ENCODE peak calls at places on chromosome 1, in six cellular contexts. One of them, this sample, is unnamed.

GRCh38 chr1:31135973-31136600 is 70.6 kb upstream of the PUM1 start:
- DNase-seq in K562: no peak
- DNase-seq in GM12878: no peak
- DNase-seq in HepG2: no peak
- DNase-seq in H1: no peak
- DNase-seq in GM12891: no peak
- DNase-seq in this sample: no peak

GRCh38 chr1:7481194-7481593 is 289.9 kb upstream of the VAMP3 start:
- DNase-seq in GM12891: no peak
- DNase-seq in K562: no peak
- DNase-seq in HepG2: no peak
- DNase-seq in H1: no peak
- DNase-seq in GM12878: no peak
- DNase-seq in this sample: no peak

GRCh38 chr1:169869426-169869825 is 24.3 kb downstream of the SCYL3 start:
- DNase-seq in H1: no peak
- DNase-seq in GM12878: no peak
- DNase-seq in HepG2: no peak
- DNase-seq in K562: no peak
- DNase-seq in GM12891: no peak
- DNase-seq in this sample: no peak

GRCh38 chr1:115925511-115925910 is 50.8 kb upstream of the SLC22A15 start:
- DNase-seq in HepG2: no peak
- DNase-seq in GM12878: no peak
- DNase-seq in GM12891: no peak
- DNase-seq in H1: no peak
- DNase-seq in K562: no peak
- DNase-seq in this sample: no peak

GRCh38 chr1:79773385-79773784 is 766.9 kb upstream of the ADGRL4 start:
- DNase-seq in GM12891: no peak
- DNase-seq in HepG2: no peak
- DNase-seq in K562: no peak
- DNase-seq in GM12878: no peak
- DNase-seq in H1: no peak
- DNase-seq in this sample: no peak

GRCh38 chr1:107171378-107171777 is 30.5 kb downstream of the NTNG1 start:
- DNase-seq in H1: no peak
- DNase-seq in K562: no peak
- DNase-seq in GM12891: no peak
- DNase-seq in GM12878: no peak
- DNase-seq in HepG2: no peak
- DNase-seq in this sample: no peak

GRCh38 chr1:146007048-146007784 is 10.8 kb upstream of the TXNIP start:
- DNase-seq in GM12878: peak
- DNase-seq in H1: peak
- DNase-seq in K562: peak
- DNase-seq in GM12891: peak
- DNase-seq in HepG2: peak
- DNase-seq in this sample: peak

GRCh38 chr1:85258536-85259117 is 835 bp downstream of the C1orf52 start:
- DNase-seq in GM12891: no peak
- DNase-seq in HepG2: no peak
- DNase-seq in GM12878: no peak
- DNase-seq in H1: no peak
- DNase-seq in K562: no peak
- DNase-seq in this sample: no peak

GRCh38 chr1:119582801-119583200 is 65.3 kb downstream of the ZNF697 start:
- DNase-seq in H1: peak
- DNase-seq in GM12878: no peak
- DNase-seq in K562: peak
- DNase-seq in GM12891: no peak
- DNase-seq in HepG2: peak
- DNase-seq in this sample: no peak

GRCh38 chr1:225651872-225652725 is 824 bp downstream of the ENAH start:
- DNase-seq in K562: no peak
- DNase-seq in GM12878: no peak
- DNase-seq in HepG2: peak
- DNase-seq in GM12891: no peak
- DNase-seq in H1: peak
- DNase-seq in this sample: no peak

GRCh38 chr1:161885013-161885412 is 118.9 kb downstream of the ATF6 start:
- DNase-seq in K562: no peak
- DNase-seq in HepG2: no peak
- DNase-seq in GM12878: no peak
- DNase-seq in H1: no peak
- DNase-seq in GM12891: no peak
- DNase-seq in this sample: no peak

GRCh38 chr1:154306151-154306550 is 14.7 kb upstream of the AQP10 start:
- DNase-seq in HepG2: no peak
- DNase-seq in K562: no peak
- DNase-seq in GM12878: no peak
- DNase-seq in H1: no peak
- DNase-seq in GM12891: no peak
- DNase-seq in this sample: no peak

GRCh38 chr1:206873603-206874188 is 8.3 kb downstream of the IL20 start:
- DNase-seq in K562: no peak
- DNase-seq in H1: no peak
- DNase-seq in GM12891: no peak
- DNase-seq in GM12878: no peak
- DNase-seq in HepG2: no peak
- DNase-seq in this sample: no peak

GRCh38 chr1:232589809-232590741 is 39.9 kb downstream of the SIPA1L2 start:
- DNase-seq in K562: no peak
- DNase-seq in H1: no peak
- DNase-seq in GM12878: no peak
- DNase-seq in HepG2: no peak
- DNase-seq in GM12891: no peak
- DNase-seq in this sample: no peak

GRCh38 chr1:9823943-9824701 is at the start of gene CLSTN1:
- DNase-seq in K562: peak
- DNase-seq in GM12891: peak
- DNase-seq in HepG2: peak
- DNase-seq in H1: peak
- DNase-seq in GM12878: peak
- DNase-seq in this sample: peak

DNA sequence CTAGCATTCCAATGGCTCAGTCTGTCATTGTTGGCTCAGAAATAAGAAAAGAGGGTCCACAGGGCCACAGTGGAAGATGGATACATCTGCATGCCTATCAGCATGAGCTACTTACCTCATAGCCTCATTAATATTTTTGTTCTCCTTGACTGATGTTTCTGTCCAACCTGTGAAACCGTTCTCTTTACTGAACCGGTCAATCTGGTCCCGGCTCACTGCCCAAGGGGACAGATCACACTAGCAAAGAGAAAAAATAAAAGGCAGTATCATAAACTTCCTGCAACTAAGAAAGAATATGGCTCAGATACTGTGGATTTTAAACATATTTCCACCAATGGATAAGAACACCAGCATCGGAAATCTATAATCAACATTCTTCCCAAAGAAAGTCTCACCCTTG is 4.7 kb downstream of the RAB29 start:
- DNase-seq in GM12878: no peak
- DNase-seq in GM12891: no peak
- DNase-seq in HepG2: no peak
- DNase-seq in H1: no peak
- DNase-seq in K562: no peak
- DNase-seq in this sample: no peak
- TF ChIP-seq TAF1 in GM12878: no peak
- TF ChIP-seq TAF1 in GM12891: no peak
- TF ChIP-seq TAF1 in HepG2: no peak
- TF ChIP-seq TAF1 in H1: no peak
- TF ChIP-seq TAF1 in K562: no peak
- TF ChIP-seq TAF1 in this sample: no peak

DNA sequence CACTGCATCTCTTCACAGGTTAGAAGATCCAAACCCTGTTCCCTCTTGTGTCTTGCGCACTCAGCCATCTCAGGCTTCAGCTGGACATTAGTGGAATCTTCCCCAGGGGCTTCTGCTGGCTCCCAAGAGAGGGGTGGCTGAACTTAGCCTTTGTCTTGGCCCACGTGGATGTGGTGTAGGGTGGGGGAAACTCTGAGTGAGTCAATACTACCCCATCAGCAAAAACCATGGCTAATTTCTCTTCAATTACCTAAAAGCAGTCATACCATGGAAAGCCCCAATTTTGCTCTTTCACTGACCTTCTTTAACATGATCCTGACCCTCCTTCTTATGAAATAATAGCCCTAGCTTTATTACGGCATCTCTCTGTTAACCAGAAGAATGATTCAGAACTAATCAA is 72.5 kb upstream of the RAB3GAP2 start:
- DNase-seq in K562: no peak
- DNase-seq in H1: no peak
- DNase-seq in HepG2: no peak
- DNase-seq in GM12878: peak
- DNase-seq in GM12891: no peak
- DNase-seq in this sample: no peak
- TF ChIP-seq POLR2AphosphoS5 in K562: no peak
- TF ChIP-seq POLR2AphosphoS5 in H1: no peak
- TF ChIP-seq POLR2AphosphoS5 in HepG2: no peak
- TF ChIP-seq POLR2AphosphoS5 in GM12878: no peak
- TF ChIP-seq POLR2AphosphoS5 in GM12891: no peak
- TF ChIP-seq POLR2AphosphoS5 in this sample: no peak

GRCh38 chr1:1430114-1430982 is 5.1 kb upstream of the VWA1 start:
- DNase-seq in GM12878: no peak
- DNase-seq in K562: no peak
- DNase-seq in HepG2: peak
- DNase-seq in GM12891: no peak
- DNase-seq in H1: peak
- DNase-seq in this sample: no peak
- TF ChIP-seq POLR2A in GM12878: no peak
- TF ChIP-seq POLR2A in K562: no peak
- TF ChIP-seq POLR2A in HepG2: no peak
- TF ChIP-seq POLR2A in GM12891: no peak
- TF ChIP-seq POLR2A in H1: no peak
- TF ChIP-seq POLR2A in this sample: no peak

GRCh38 chr1:201335901-201336300 is 41.6 kb downstream of the TNNT2 start:
- DNase-seq in H1: no peak
- DNase-seq in GM12891: no peak
- DNase-seq in GM12878: no peak
- DNase-seq in HepG2: no peak
- DNase-seq in K562: no peak
- DNase-seq in this sample: no peak

GRCh38 chr1:201334325-201335173 is 42.9 kb downstream of the TNNT2 start:
- DNase-seq in HepG2: no peak
- DNase-seq in GM12891: no peak
- DNase-seq in GM12878: no peak
- DNase-seq in H1: no peak
- DNase-seq in K562: no peak
- DNase-seq in this sample: no peak

GRCh38 chr1:201332616-201333335 is 44.7 kb downstream of the TNNT2 start:
- DNase-seq in GM12891: no peak
- DNase-seq in K562: no peak
- DNase-seq in GM12878: no peak
- DNase-seq in HepG2: no peak
- DNase-seq in H1: no peak
- DNase-seq in this sample: no peak

GRCh38 chr1:201336711-201337450 is 40.6 kb downstream of the TNNT2 start:
- DNase-seq in K562: no peak
- DNase-seq in H1: no peak
- DNase-seq in HepG2: no peak
- DNase-seq in GM12878: no peak
- DNase-seq in GM12891: no peak
- DNase-seq in this sample: no peak

DNA sequence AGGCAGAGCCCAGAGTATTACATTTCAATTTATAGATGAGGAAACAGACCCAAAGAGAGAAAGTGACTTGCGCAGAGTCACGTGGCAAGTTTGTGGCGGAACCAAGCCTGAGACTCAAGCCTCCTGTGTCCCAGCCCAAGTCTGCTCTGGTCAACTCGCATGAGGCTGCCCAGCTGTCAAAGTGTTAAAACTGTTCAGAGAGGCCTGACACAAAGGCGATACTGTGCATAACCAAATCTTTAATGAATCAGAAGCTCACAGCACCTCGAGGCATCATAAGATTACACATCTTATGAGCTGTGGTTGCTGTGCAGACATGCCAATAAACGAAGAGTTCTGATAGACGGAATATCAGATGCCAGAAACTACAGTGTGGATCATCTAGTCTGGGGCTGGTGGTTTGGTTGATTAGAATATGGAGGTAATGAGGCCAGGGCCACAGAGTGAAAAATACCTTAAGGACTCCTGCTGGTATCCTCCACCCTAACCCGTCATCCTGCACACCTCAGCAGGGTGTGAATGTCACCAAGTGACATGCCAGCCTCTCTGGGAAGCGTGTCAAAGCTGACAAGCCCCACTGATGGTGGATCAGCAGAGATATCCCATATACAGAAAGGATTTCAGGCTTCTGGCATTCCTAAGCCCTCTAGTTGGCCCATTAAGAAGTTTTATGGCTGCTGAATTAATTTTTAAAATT is 42.2 kb downstream of the TNNT2 start:
- DNase-seq in GM12878: no peak
- DNase-seq in K562: no peak
- DNase-seq in GM12891: no peak
- DNase-seq in H1: no peak
- DNase-seq in HepG2: no peak
- DNase-seq in this sample: no peak
- TF ChIP-seq TAF1 in GM12878: no peak
- TF ChIP-seq TAF1 in K562: no peak
- TF ChIP-seq TAF1 in GM12891: no peak
- TF ChIP-seq TAF1 in H1: no peak
- TF ChIP-seq TAF1 in HepG2: no peak
- TF ChIP-seq TAF1 in this sample: no peak

This sample was measured in GM12892.